ENCODE peak calls at places on chromosomes 2 and 18, in ten cellular contexts. N is CD4-positive, alpha-beta T cell; H is lower lobe of right lung; S is brain microvascular endothelial cell; L is GM23338; T is Panc1; Z is H1; G is upper lobe of right lung; D is sigmoid colon; X is breast epithelium. O is an unnamed sample. For H3K27me3, the result is how much of the 10 kb centered on the place peaks cover.

GRCh38 chr2:136164377-136164776 is 46.4 kb upstream of the CXCR4 start:
- DNase-seq in N (no peak), H (no peak), S (no peak), L (peak), T (no peak), Z (no peak), G (no peak), D (no peak), X (no peak), O (no peak)

GRCh38 chr18:21163647-21164625 is 52.3 kb upstream of the ROCK1 start:
- DNase-seq in N (no peak), H (no peak), S (peak), L (no peak), T (peak), Z (no peak), G (no peak), D (no peak), X (no peak), O (no peak)

GRCh38 chr2:18831916-18832510 is 242.6 kb upstream of the NT5C1B start:
- DNase-seq in N (no peak), H (no peak), S (peak), L (no peak), T (no peak), Z (no peak), G (no peak), D (no peak), X (no peak), O (no peak)

GRCh38 chr2:187527262-187527661 is 27.0 kb downstream of the TFPI start:
- DNase-seq in N (no peak), H (no peak), S (peak), L (no peak), T (no peak), Z (no peak), G (no peak), D (no peak), X (no peak), O (no peak)

GRCh38 chr18:58997811-58998337 is 133.2 kb downstream of the ZNF532 start:
- DNase-seq in N (no peak), H (no peak), S (peak), L (no peak), T (no peak), Z (peak), G (no peak), D (no peak), X (no peak), O (no peak)

GRCh38 chr2:138676654-138677053 is 103.5 kb downstream of the NXPH2 start:
- DNase-seq in N (no peak), H (no peak), S (no peak), L (no peak), T (no peak), Z (no peak), G (no peak), D (no peak), X (no peak), O (no peak)

GRCh38 chr2:197137826-197138480 is 172.6 kb downstream of the ANKRD44 start:
- DNase-seq in N (no peak), H (no peak), S (no peak), L (no peak), T (peak), Z (no peak), G (no peak), D (no peak), X (no peak), O (no peak)

GRCh38 chr2:219596954-219597551 is 604 bp upstream of the STK11IP start:
- DNase-seq in N (no peak), H (no peak), S (peak), L (peak), T (peak), Z (no peak), G (no peak), D (no peak), X (no peak), O (peak)

GRCh38 chr2:121333834-121334558 is 49.0 kb upstream of the TFCP2L1 start:
- DNase-seq in N (no peak), H (no peak), S (no peak), L (no peak), T (no peak), Z (no peak), G (no peak), D (peak), X (no peak), O (no peak)

GRCh38 chr2:167209784-167210183 is 321.5 kb downstream of the XIRP2 start:
- DNase-seq in N (no peak), H (no peak), S (no peak), L (peak), T (no peak), Z (no peak), G (no peak), D (no peak), X (no peak), O (no peak)

GRCh38 chr2:142840438-142840837 is 37.0 kb upstream of the KYNU start:
- DNase-seq in N (no peak), H (no peak), S (no peak), L (no peak), T (no peak), Z (no peak), G (no peak), D (no peak), X (no peak), O (no peak)

GRCh38 chr2:2464095-2464494 is 133.0 kb upstream of the MYT1L start:
- DNase-seq in N (no peak), H (no peak), S (no peak), L (no peak), T (no peak), Z (no peak), G (no peak), D (peak), X (no peak), O (no peak)

GRCh38 chr2:27537287-27537686 is 40.6 kb downstream of the GCKR start:
- DNase-seq in N (no peak), H (no peak), S (no peak), L (no peak), T (no peak), Z (no peak), G (no peak), D (no peak), X (no peak), O (no peak)
- H3K27ac ChIP-seq in N (no peak), H (no peak), S (no peak), L (no peak), T (no peak), Z (no peak), G (no peak), D (no peak), X (no peak), O (no peak)

GRCh38 chr18:40157120-40157519 is 1797.9 kb upstream of the PIK3C3 start:
- DNase-seq in N (no peak), H (no peak), S (no peak), L (no peak), T (no peak), Z (no peak), G (no peak), D (no peak), X (no peak), O (no peak)

GRCh38 chr18:40159141-40160017 is 1795.7 kb upstream of the PIK3C3 start:
- DNase-seq in N (no peak), H (no peak), S (peak), L (peak), T (no peak), Z (no peak), G (no peak), D (no peak), X (no peak), O (no peak)
- TF ChIP-seq CTCF in N (no peak), H (peak), S (peak), L (peak), T (peak), Z (peak), G (peak), D (no peak), X (no peak), O (peak)

DNA sequence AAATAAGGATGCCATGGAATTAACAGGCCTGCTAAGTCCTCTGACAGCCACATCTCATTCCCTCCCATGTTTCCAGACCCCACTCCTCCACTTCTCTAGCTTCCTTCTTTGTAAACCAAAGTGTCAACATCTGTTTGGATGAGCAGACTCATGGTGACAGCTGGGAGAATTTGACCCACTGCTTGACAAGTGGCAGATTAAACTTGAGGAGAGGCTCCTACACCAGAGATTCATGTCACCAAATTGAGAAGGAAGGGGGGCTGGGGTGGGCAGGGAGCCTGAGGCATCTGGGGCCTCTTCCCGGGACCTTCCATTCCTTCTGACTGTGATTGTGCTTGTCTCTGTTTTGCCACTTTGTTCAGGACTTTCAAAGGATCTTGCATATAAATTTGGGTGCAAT is 41.0 kb upstream of the IGFBP5 start:
- DNase-seq in N (no peak), H (no peak), S (no peak), L (no peak), T (no peak), Z (no peak), G (no peak), D (no peak), X (no peak), O (no peak)
- H3K27me3 ChIP-seq in N (under half), H (under half), S (under half), L (under half), T (under half), Z (under half), G (under half), D (under half), X (under half), O (under half)

GRCh38 chr2:102522890-102523289 is 49.9 kb downstream of the SLC9A4 start:
- DNase-seq in N (no peak), H (no peak), S (no peak), L (no peak), T (no peak), Z (no peak), G (no peak), D (no peak), X (no peak), O (no peak)

GRCh38 chr2:102527086-102527485 is 54.1 kb downstream of the SLC9A4 start:
- DNase-seq in N (no peak), H (no peak), S (no peak), L (no peak), T (no peak), Z (no peak), G (no peak), D (no peak), X (no peak), O (no peak)

GRCh38 chr2:102522169-102522568 is 49.1 kb downstream of the SLC9A4 start:
- DNase-seq in N (no peak), H (no peak), S (no peak), L (no peak), T (no peak), Z (no peak), G (no peak), D (no peak), X (no peak), O (no peak)

GRCh38 chr2:102520801-102521200 is 47.8 kb downstream of the SLC9A4 start:
- DNase-seq in N (no peak), H (no peak), S (no peak), L (no peak), T (no peak), Z (no peak), G (no peak), D (no peak), X (no peak), O (no peak)

GRCh38 chr2:102523647-102524046 is 50.6 kb downstream of the SLC9A4 start:
- DNase-seq in N (no peak), H (no peak), S (no peak), L (no peak), T (no peak), Z (no peak), G (no peak), D (no peak), X (no peak), O (no peak)
- H3K27ac ChIP-seq in N (no peak), H (no peak), S (no peak), L (no peak), T (no peak), Z (no peak), G (no peak), D (no peak), X (no peak), O (no peak)

DNA sequence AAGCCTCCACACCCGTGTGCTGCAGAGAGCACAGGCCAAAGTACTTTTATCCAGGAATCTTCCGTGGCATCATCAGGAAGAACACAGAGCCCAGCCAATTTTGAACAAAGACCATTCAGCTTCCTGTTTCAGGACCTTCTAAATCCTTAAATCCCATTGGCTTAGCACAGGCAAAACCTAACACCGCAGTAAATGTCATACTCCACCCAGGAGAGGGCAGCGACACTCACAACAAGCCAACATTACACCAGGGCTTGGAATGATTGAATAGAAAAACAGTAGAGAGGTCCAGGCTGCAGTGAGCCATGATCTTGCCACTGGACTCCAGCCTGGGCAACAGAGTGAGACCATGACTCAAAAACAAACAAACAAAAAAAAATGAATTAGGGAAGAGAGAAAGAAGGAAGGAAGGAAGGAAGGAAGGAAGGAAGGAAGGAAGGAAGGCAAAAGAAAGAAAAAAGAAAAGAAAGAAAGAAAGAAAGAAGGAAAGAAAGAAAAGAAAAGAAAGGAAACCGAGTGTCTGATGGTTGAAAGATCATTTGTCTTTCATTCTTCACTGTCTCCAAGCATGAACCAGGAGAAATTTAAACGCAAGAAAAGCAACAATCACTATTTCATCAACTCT is 144.6 kb upstream of the SATB2 start:
- DNase-seq in N (no peak), H (no peak), S (no peak), L (peak), T (no peak), Z (no peak), G (no peak), D (no peak), X (no peak), O (no peak)
- TF ChIP-seq CTCF in N (no peak), H (no peak), S (peak), L (peak), T (peak), Z (peak), G (no peak), D (no peak), X (no peak), O (no peak)

GRCh38 chr2:231189571-231190495 is 8.6 kb upstream of the ARMC9 start:
- DNase-seq in N (no peak), H (peak), S (peak), L (peak), T (no peak), Z (no peak), G (peak), D (peak), X (no peak), O (no peak)
- H3K27me3 ChIP-seq in N (under half), H (under half), S (under half), L (under half), T (under half), Z (under half), G (under half), D (under half), X (under half), O (under half)

DNA sequence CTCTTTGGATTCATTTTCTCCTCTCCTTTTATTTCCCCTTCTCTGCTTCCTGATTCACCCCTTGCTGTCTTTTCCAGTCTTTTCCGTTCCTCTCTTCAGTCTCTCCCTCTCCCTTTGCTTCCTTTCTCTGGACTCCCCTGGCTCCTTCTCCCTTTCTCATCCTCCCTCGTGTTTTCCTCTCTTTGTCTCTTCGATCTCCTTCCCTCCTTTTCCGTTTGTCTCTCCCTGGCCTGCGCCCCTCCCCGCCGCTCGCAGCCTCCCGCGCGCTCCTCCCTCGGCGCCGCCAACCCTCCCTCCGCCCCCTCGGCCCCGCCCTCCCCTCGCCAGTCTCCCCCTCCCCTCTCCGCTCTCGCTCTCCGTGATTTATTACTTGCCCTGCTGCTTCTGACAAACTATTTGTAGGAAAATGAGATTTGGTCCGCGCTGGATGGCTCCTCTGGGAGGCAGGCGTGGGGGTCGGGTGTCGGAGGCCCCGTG is 46.0 kb upstream of the PAX8 start:
- DNase-seq in N (peak), H (peak), S (peak), L (peak), T (no peak), Z (peak), G (peak), D (no peak), X (no peak), O (no peak)
- H3K27ac ChIP-seq in N (no peak), H (peak), S (no peak), L (no peak), T (peak), Z (no peak), G (peak), D (peak), X (peak), O (peak)

O was measured in dorsolateral prefrontal cortex.